ENCODE peak calls at places on chromosomes 6 and 20, in five cellular contexts. R is cardiac fibroblast, J is NB4, E is fibroblast of lung, M is OCI-LY7. O is an unnamed sample.

GRCh38 chr6:153170511-153170910 is 39.4 kb upstream of the RGS17 start:
- DNase-seq in R (peak), J (peak), E (peak), M (no peak), O (peak)

GRCh38 chr6:118963003-118963402 is 28.0 kb upstream of the MCM9 start:
- DNase-seq in R (peak), J (no peak), E (peak), M (no peak), O (peak)

GRCh38 chr6:1070085-1070521 is 241.8 kb upstream of the FOXQ1 start:
- DNase-seq in R (no peak), J (no peak), E (no peak), M (no peak), O (no peak)

GRCh38 chr20:58228484-58229197 is at the start of gene ANKRD60:
- DNase-seq in R (no peak), J (peak), E (peak), M (no peak), O (peak)

GRCh38 chr6:1393641-1394283 is 4.4 kb downstream of the FOXF2 start:
- DNase-seq in R (no peak), J (no peak), E (no peak), M (no peak), O (no peak)

GRCh38 chr6:158057213-158057987 is 75.7 kb downstream of the SYNJ2 start:
- DNase-seq in R (peak), J (peak), E (peak), M (no peak), O (peak)

GRCh38 chr20:38894091-38894847 is 31.9 kb upstream of the FAM83D start:
- DNase-seq in R (no peak), J (no peak), E (peak), M (no peak), O (peak)

GRCh38 chr20:916125-916799 is at the start of gene ANGPT4:
- DNase-seq in R (no peak), J (peak), E (no peak), M (no peak), O (peak)

GRCh38 chr6:151681426-151682059 is 125.9 kb upstream of the ESR1 start:
- DNase-seq in R (peak), J (no peak), E (no peak), M (no peak), O (peak)

GRCh38 chr20:47451602-47451904 is 50.1 kb upstream of the NCOA3 start:
- DNase-seq in R (no peak), J (no peak), E (no peak), M (no peak), O (no peak)

GRCh38 chr20:37071481-37071911 is 24.3 kb downstream of the RBL1 start:
- DNase-seq in R (peak), J (no peak), E (peak), M (no peak), O (peak)

GRCh38 chr20:10218536-10219451 is at the start of gene SNAP25:
- DNase-seq in R (peak), J (no peak), E (peak), M (no peak), O (peak)

GRCh38 chr6:84220809-84221409 is 6.5 kb downstream of the CEP162 start:
- DNase-seq in R (peak), J (peak), E (no peak), M (peak), O (peak)

GRCh38 chr6:137363805-137364138 is 130.4 kb downstream of the OLIG3 start:
- DNase-seq in R (peak), J (no peak), E (peak), M (peak), O (peak)

GRCh38 chr6:105603779-105604592 is 201.1 kb upstream of the PREP start:
- DNase-seq in R (no peak), J (no peak), E (peak), M (no peak), O (no peak)

GRCh38 chr6:34189806-34190503 is 44.1 kb upstream of the GRM4 start:
- DNase-seq in R (no peak), J (peak), E (no peak), M (peak), O (no peak)

GRCh38 chr6:95593025-95593424 is 15.7 kb downstream of the MANEA start:
- DNase-seq in R (no peak), J (no peak), E (no peak), M (no peak), O (no peak)

GRCh38 chr6:114342826-114343781 is at the start of gene HS3ST5:
- DNase-seq in R (peak), J (no peak), E (peak), M (no peak), O (no peak)

GRCh38 chr20:43590036-43590391 is 723 bp upstream of the IFT52 start:
- DNase-seq in R (no peak), J (no peak), E (no peak), M (peak), O (no peak)

GRCh38 chr6:45175272-45175671 is 152.9 kb upstream of the RUNX2 start:
- DNase-seq in R (no peak), J (no peak), E (no peak), M (no peak), O (no peak)

GRCh38 chr20:20060234-20060998 is 8.1 kb downstream of the CFAP61 start:
- DNase-seq in R (no peak), J (no peak), E (no peak), M (peak), O (no peak)

GRCh38 chr6:106461084-106461483 is 100.6 kb downstream of the CRYBG1 start:
- DNase-seq in R (no peak), J (no peak), E (no peak), M (no peak), O (no peak)

GRCh38 chr6:22053385-22053997 is 243.3 kb downstream of the PRL start:
- DNase-seq in R (no peak), J (no peak), E (peak), M (no peak), O (no peak)

GRCh38 chr6:43915213-43915869 is 145.3 kb downstream of the VEGFA start:
- DNase-seq in R (no peak), J (no peak), E (no peak), M (no peak), O (no peak)

GRCh38 chr6:84581494-84582259 is 182.7 kb downstream of the TBX18 start:
- DNase-seq in R (peak), J (peak), E (peak), M (no peak), O (peak)

GRCh38 chr6:145275787-145276186 is 459.5 kb downstream of the EPM2A start:
- DNase-seq in R (no peak), J (no peak), E (no peak), M (no peak), O (no peak)

GRCh38 chr20:7829031-7829430 is 111.2 kb downstream of the HAO1 start:
- DNase-seq in R (no peak), J (no peak), E (no peak), M (no peak), O (no peak)

GRCh38 chr6:136526196-136526930 is 23.9 kb downstream of the MAP7 start:
- DNase-seq in R (peak), J (peak), E (peak), M (no peak), O (peak)

GRCh38 chr20:37384683-37385174 is 38.8 kb downstream of the SRC start:
- DNase-seq in R (peak), J (peak), E (peak), M (peak), O (peak)

GRCh38 chr6:41190791-41191190 is 10.2 kb downstream of the TREML2 start:
- DNase-seq in R (no peak), J (no peak), E (no peak), M (no peak), O (no peak)

GRCh38 chr6:24403501-24403824 is 727 bp downstream of the MRS2 start:
- DNase-seq in R (no peak), J (no peak), E (no peak), M (no peak), O (no peak)
- TF ChIP-seq CTCF in R (no peak), J (no peak), E (no peak), M (no peak), O (no peak)

GRCh38 chr6:128516514-128516898 is 3.9 kb downstream of the PTPRK start:
- DNase-seq in R (peak), J (no peak), E (no peak), M (no peak), O (peak)
- TF ChIP-seq CTCF in R (peak), J (no peak), E (peak), M (peak), O (peak)

GRCh38 chr6:3412779-3413500 is 43.9 kb downstream of the SLC22A23 start:
- DNase-seq in R (no peak), J (no peak), E (no peak), M (no peak), O (no peak)

GRCh38 chr6:3415490-3415889 is 41.4 kb downstream of the SLC22A23 start:
- DNase-seq in R (no peak), J (no peak), E (no peak), M (no peak), O (no peak)

GRCh38 chr6:3414704-3415453 is 42.0 kb downstream of the SLC22A23 start:
- DNase-seq in R (peak), J (peak), E (peak), M (no peak), O (peak)

GRCh38 chr6:3411967-3412778 is 44.7 kb downstream of the SLC22A23 start:
- DNase-seq in R (no peak), J (no peak), E (no peak), M (no peak), O (no peak)

DNA sequence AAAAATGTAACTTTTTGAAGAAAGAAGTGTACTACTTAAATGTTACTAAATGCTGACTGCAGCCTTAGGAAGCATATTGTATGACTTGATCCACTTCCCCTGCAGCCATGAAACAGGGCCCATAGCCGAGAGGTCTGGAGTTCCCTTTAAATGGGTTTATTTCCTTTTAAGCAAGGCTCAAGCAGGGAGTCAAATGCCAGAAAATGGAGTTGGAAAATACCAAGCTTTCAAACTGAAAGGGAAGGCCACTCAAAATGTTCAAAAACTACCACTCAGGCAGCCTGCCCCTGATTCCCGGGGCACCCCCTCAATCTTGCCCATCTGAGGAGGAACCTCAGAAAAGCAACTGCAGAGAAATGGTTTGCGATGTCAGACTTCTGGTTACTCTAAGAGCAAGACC is 43.2 kb downstream of the SLC22A23 start:
- DNase-seq in R (no peak), J (no peak), E (no peak), M (no peak), O (no peak)
- TF ChIP-seq CTCF in R (no peak), J (no peak), E (no peak), M (no peak), O (no peak)

DNA sequence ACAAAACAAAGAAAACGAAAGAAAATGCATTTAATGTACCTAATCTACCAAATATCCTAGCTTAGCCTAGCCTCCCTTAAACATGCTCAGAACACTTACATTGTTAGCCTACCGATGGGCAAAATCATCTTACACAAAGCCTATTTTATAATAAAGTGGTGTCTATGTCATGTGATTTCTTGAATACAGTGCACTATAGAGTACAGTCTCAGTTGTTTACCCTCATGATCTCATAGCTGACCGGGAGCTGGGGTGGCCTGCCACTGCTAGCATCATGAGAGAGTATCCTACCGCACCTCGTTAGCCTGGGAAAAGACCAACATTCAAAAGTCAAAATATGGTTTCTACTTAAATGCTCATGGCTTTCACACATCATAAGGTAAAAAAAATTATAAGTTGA is 16.6 kb downstream of the GCNT2 start:
- DNase-seq in R (no peak), J (no peak), E (no peak), M (no peak), O (no peak)
- TF ChIP-seq CTCF in R (no peak), J (no peak), E (no peak), M (no peak), O (no peak)

GRCh38 chr20:54197621-54198604 is 10.0 kb upstream of the PFDN4 start:
- DNase-seq in R (peak), J (peak), E (peak), M (peak), O (peak)
- TF ChIP-seq CTCF in R (peak), J (no peak), E (peak), M (peak), O (peak)